ENCODE peak calls at places on chromosomes 2 and 18, in nine cellular contexts. One of them, this sample, is unnamed.

GRCh38 chr2:9675369-9676351 is 44.9 kb upstream of the YWHAQ start:
- DNase-seq in tibial nerve: no peak
- DNase-seq in CD8-positive, alpha-beta T cell: no peak
- DNase-seq in endodermal cell: peak; percentile 81
- DNase-seq in uterus: no peak
- DNase-seq in IMR-90: peak; percentile 96
- DNase-seq in body of pancreas: no peak
- DNase-seq in pancreas: no peak
- DNase-seq in right lobe of liver: no peak
- DNase-seq in this sample: peak; percentile 30

GRCh38 chr2:203669820-203670219 is 36.6 kb upstream of the CD28 start:
- DNase-seq in tibial nerve: no peak
- DNase-seq in CD8-positive, alpha-beta T cell: no peak
- DNase-seq in endodermal cell: no peak
- DNase-seq in uterus: no peak
- DNase-seq in IMR-90: peak; percentile 84
- DNase-seq in body of pancreas: no peak
- DNase-seq in pancreas: no peak
- DNase-seq in right lobe of liver: no peak
- DNase-seq in this sample: no peak

GRCh38 chr18:48739266-48740067 is 200.6 kb downstream of the CTIF start:
- DNase-seq in tibial nerve: no peak
- DNase-seq in CD8-positive, alpha-beta T cell: no peak
- DNase-seq in endodermal cell: no peak
- DNase-seq in uterus: no peak
- DNase-seq in IMR-90: no peak
- DNase-seq in body of pancreas: no peak
- DNase-seq in pancreas: no peak
- DNase-seq in right lobe of liver: peak; percentile 8
- DNase-seq in this sample: no peak

GRCh38 chr2:128290356-128290755 is 28.3 kb downstream of the HS6ST1 start:
- DNase-seq in tibial nerve: no peak
- DNase-seq in CD8-positive, alpha-beta T cell: no peak
- DNase-seq in endodermal cell: no peak
- DNase-seq in uterus: no peak
- DNase-seq in IMR-90: peak; percentile 55
- DNase-seq in body of pancreas: no peak
- DNase-seq in pancreas: no peak
- DNase-seq in right lobe of liver: no peak
- DNase-seq in this sample: no peak

GRCh38 chr2:44582363-44583008 is 220.7 kb downstream of the CAMKMT start:
- DNase-seq in tibial nerve: no peak
- DNase-seq in CD8-positive, alpha-beta T cell: no peak
- DNase-seq in endodermal cell: no peak
- DNase-seq in uterus: no peak
- DNase-seq in IMR-90: peak; percentile 25
- DNase-seq in body of pancreas: no peak
- DNase-seq in pancreas: no peak
- DNase-seq in right lobe of liver: no peak
- DNase-seq in this sample: no peak

GRCh38 chr18:46675112-46675511 is 18.1 kb upstream of the LOXHD1 start:
- DNase-seq in tibial nerve: no peak
- DNase-seq in CD8-positive, alpha-beta T cell: no peak
- DNase-seq in endodermal cell: no peak
- DNase-seq in uterus: no peak
- DNase-seq in IMR-90: no peak
- DNase-seq in body of pancreas: no peak
- DNase-seq in pancreas: no peak
- DNase-seq in right lobe of liver: no peak
- DNase-seq in this sample: no peak

GRCh38 chr2:218516614-218517013 is 51.5 kb downstream of the USP37 start:
- DNase-seq in tibial nerve: no peak
- DNase-seq in CD8-positive, alpha-beta T cell: no peak
- DNase-seq in endodermal cell: no peak
- DNase-seq in uterus: no peak
- DNase-seq in IMR-90: peak; percentile 5
- DNase-seq in body of pancreas: no peak
- DNase-seq in pancreas: no peak
- DNase-seq in right lobe of liver: no peak
- DNase-seq in this sample: no peak

GRCh38 chr18:75760208-75760607 is 332.7 kb upstream of the SMIM21 start:
- DNase-seq in tibial nerve: no peak
- DNase-seq in CD8-positive, alpha-beta T cell: no peak
- DNase-seq in endodermal cell: no peak
- DNase-seq in uterus: no peak
- DNase-seq in IMR-90: no peak
- DNase-seq in body of pancreas: no peak
- DNase-seq in pancreas: no peak
- DNase-seq in right lobe of liver: no peak
- DNase-seq in this sample: no peak

GRCh38 chr2:120736955-120737801 is 1.5 kb downstream of the GLI2 start:
- DNase-seq in tibial nerve: no peak
- DNase-seq in CD8-positive, alpha-beta T cell: no peak
- DNase-seq in endodermal cell: peak; percentile 90
- DNase-seq in uterus: peak; percentile 69
- DNase-seq in IMR-90: peak; percentile 92
- DNase-seq in body of pancreas: no peak
- DNase-seq in pancreas: no peak
- DNase-seq in right lobe of liver: no peak
- DNase-seq in this sample: peak; percentile 65

GRCh38 chr2:207223051-207223450 is 57.3 kb upstream of the KLF7 start:
- DNase-seq in tibial nerve: no peak
- DNase-seq in CD8-positive, alpha-beta T cell: no peak
- DNase-seq in endodermal cell: no peak
- DNase-seq in uterus: no peak
- DNase-seq in IMR-90: peak; percentile 87
- DNase-seq in body of pancreas: no peak
- DNase-seq in pancreas: no peak
- DNase-seq in right lobe of liver: no peak
- DNase-seq in this sample: no peak

GRCh38 chr18:34598136-34598635 is 111.9 kb upstream of the DTNA start:
- DNase-seq in tibial nerve: no peak
- DNase-seq in CD8-positive, alpha-beta T cell: no peak
- DNase-seq in endodermal cell: no peak
- DNase-seq in uterus: no peak
- DNase-seq in IMR-90: peak; percentile 29
- DNase-seq in body of pancreas: no peak
- DNase-seq in pancreas: no peak
- DNase-seq in right lobe of liver: no peak
- DNase-seq in this sample: no peak

GRCh38 chr2:97983134-97983533 is 12.6 kb downstream of the TMEM131 start:
- DNase-seq in tibial nerve: no peak
- DNase-seq in CD8-positive, alpha-beta T cell: no peak
- DNase-seq in endodermal cell: no peak
- DNase-seq in uterus: no peak
- DNase-seq in IMR-90: no peak
- DNase-seq in body of pancreas: no peak
- DNase-seq in pancreas: no peak
- DNase-seq in right lobe of liver: no peak
- DNase-seq in this sample: no peak

GRCh38 chr18:50218432-50219197 is 23.7 kb upstream of the MYO5B start:
- DNase-seq in tibial nerve: no peak
- DNase-seq in CD8-positive, alpha-beta T cell: peak; percentile 6
- DNase-seq in endodermal cell: peak; percentile 80
- DNase-seq in uterus: no peak
- DNase-seq in IMR-90: peak; percentile 14
- DNase-seq in body of pancreas: peak; percentile 53
- DNase-seq in pancreas: peak; percentile 23
- DNase-seq in right lobe of liver: no peak
- DNase-seq in this sample: no peak

GRCh38 chr18:32383040-32383819 is 87.5 kb downstream of the GAREM1 start:
- DNase-seq in tibial nerve: no peak
- DNase-seq in CD8-positive, alpha-beta T cell: no peak
- DNase-seq in endodermal cell: no peak
- DNase-seq in uterus: no peak
- DNase-seq in IMR-90: peak; percentile 98
- DNase-seq in body of pancreas: no peak
- DNase-seq in pancreas: no peak
- DNase-seq in right lobe of liver: no peak
- DNase-seq in this sample: no peak

GRCh38 chr2:229443869-229444268 is 172.8 kb upstream of the PID1 start:
- DNase-seq in tibial nerve: no peak
- DNase-seq in CD8-positive, alpha-beta T cell: no peak
- DNase-seq in endodermal cell: no peak
- DNase-seq in uterus: no peak
- DNase-seq in IMR-90: no peak
- DNase-seq in body of pancreas: no peak
- DNase-seq in pancreas: no peak
- DNase-seq in right lobe of liver: no peak
- DNase-seq in this sample: no peak

GRCh38 chr2:26683583-26683982 is 8.9 kb upstream of the KCNK3 start:
- DNase-seq in tibial nerve: no peak
- DNase-seq in CD8-positive, alpha-beta T cell: no peak
- DNase-seq in endodermal cell: peak; percentile 44
- DNase-seq in uterus: no peak
- DNase-seq in IMR-90: no peak
- DNase-seq in body of pancreas: no peak
- DNase-seq in pancreas: no peak
- DNase-seq in right lobe of liver: no peak
- DNase-seq in this sample: no peak
- TF ChIP-seq CTCF in tibial nerve: no peak
- TF ChIP-seq CTCF in CD8-positive, alpha-beta T cell: no peak
- TF ChIP-seq CTCF in endodermal cell: peak; percentile 52
- TF ChIP-seq CTCF in uterus: no peak
- TF ChIP-seq CTCF in IMR-90: no peak
- TF ChIP-seq CTCF in body of pancreas: no peak
- TF ChIP-seq CTCF in pancreas: no peak
- TF ChIP-seq CTCF in right lobe of liver: no peak
- TF ChIP-seq CTCF in this sample: no peak

GRCh38 chr2:55133467-55134315 is 83.4 kb upstream of the RTN4 start:
- DNase-seq in tibial nerve: peak; percentile 56
- DNase-seq in CD8-positive, alpha-beta T cell: peak; percentile 11
- DNase-seq in endodermal cell: peak; percentile 83
- DNase-seq in uterus: peak; percentile 60
- DNase-seq in IMR-90: peak; percentile 96
- DNase-seq in body of pancreas: no peak
- DNase-seq in pancreas: no peak
- DNase-seq in right lobe of liver: peak; percentile 27
- DNase-seq in this sample: no peak
- H3K4me3 ChIP-seq in tibial nerve: peak overlapping the region; percentile 22
- H3K4me3 ChIP-seq in CD8-positive, alpha-beta T cell: peak overlapping the region; percentile 49
- H3K4me3 ChIP-seq in endodermal cell: no peak overlapping the region
- H3K4me3 ChIP-seq in uterus: peak overlapping the region; percentile 29
- H3K4me3 ChIP-seq in IMR-90: peak overlapping the region; percentile 50
- H3K4me3 ChIP-seq in body of pancreas: no peak overlapping the region
- H3K4me3 ChIP-seq in pancreas: no peak overlapping the region
- H3K4me3 ChIP-seq in right lobe of liver: peak overlapping the region; percentile 41
- H3K4me3 ChIP-seq in this sample: peak overlapping the region; percentile 51

DNA sequence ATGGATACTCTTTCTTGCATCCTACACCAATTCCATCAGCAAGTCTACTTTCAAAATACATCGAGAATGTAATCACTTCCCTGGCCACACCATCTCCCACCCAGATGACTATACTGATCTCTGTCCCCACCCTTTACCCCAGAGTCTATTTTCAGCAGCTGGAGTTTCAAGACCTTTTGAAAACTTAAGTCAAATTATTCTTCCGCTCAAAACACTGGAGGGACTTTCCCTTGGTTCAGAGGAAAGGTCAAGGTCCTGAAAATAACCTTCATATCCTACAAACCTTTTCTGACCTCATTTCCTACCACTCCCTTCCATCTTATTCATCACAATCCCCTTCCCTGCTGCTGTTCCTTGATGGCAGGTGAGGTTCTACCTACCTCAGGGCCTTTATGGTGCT is 58.8 kb upstream of the LYPD6 start:
- DNase-seq in tibial nerve: no peak
- DNase-seq in CD8-positive, alpha-beta T cell: no peak
- DNase-seq in endodermal cell: no peak
- DNase-seq in uterus: no peak
- DNase-seq in IMR-90: no peak
- DNase-seq in body of pancreas: no peak
- DNase-seq in pancreas: no peak
- DNase-seq in right lobe of liver: no peak
- DNase-seq in this sample: no peak
- H3K4me1 ChIP-seq in tibial nerve: no peaks in the 10 kb centered on the region
- H3K4me1 ChIP-seq in CD8-positive, alpha-beta T cell: no peaks in the 10 kb centered on the region
- H3K4me1 ChIP-seq in endodermal cell: no peaks in the 10 kb centered on the region
- H3K4me1 ChIP-seq in uterus: no peaks in the 10 kb centered on the region
- H3K4me1 ChIP-seq in IMR-90: no peaks in the 10 kb centered on the region
- H3K4me1 ChIP-seq in body of pancreas: no peaks in the 10 kb centered on the region
- H3K4me1 ChIP-seq in pancreas: no peaks in the 10 kb centered on the region
- H3K4me1 ChIP-seq in right lobe of liver: no peaks in the 10 kb centered on the region
- H3K4me1 ChIP-seq in this sample: no peaks in the 10 kb centered on the region

GRCh38 chr2:63484901-63485300 is 103.4 kb downstream of the WDPCP start:
- DNase-seq in tibial nerve: no peak
- DNase-seq in CD8-positive, alpha-beta T cell: no peak
- DNase-seq in endodermal cell: no peak
- DNase-seq in uterus: no peak
- DNase-seq in IMR-90: no peak
- DNase-seq in body of pancreas: no peak
- DNase-seq in pancreas: no peak
- DNase-seq in right lobe of liver: no peak
- DNase-seq in this sample: no peak

GRCh38 chr2:63486861-63487290 is 101.4 kb downstream of the WDPCP start:
- DNase-seq in tibial nerve: no peak
- DNase-seq in CD8-positive, alpha-beta T cell: no peak
- DNase-seq in endodermal cell: no peak
- DNase-seq in uterus: no peak
- DNase-seq in IMR-90: no peak
- DNase-seq in body of pancreas: no peak
- DNase-seq in pancreas: no peak
- DNase-seq in right lobe of liver: no peak
- DNase-seq in this sample: no peak

GRCh38 chr2:63494100-63494499 is 94.2 kb downstream of the WDPCP start:
- DNase-seq in tibial nerve: no peak
- DNase-seq in CD8-positive, alpha-beta T cell: no peak
- DNase-seq in endodermal cell: no peak
- DNase-seq in uterus: no peak
- DNase-seq in IMR-90: no peak
- DNase-seq in body of pancreas: no peak
- DNase-seq in pancreas: no peak
- DNase-seq in right lobe of liver: no peak
- DNase-seq in this sample: no peak

GRCh38 chr2:63484481-63484880 is 103.8 kb downstream of the WDPCP start:
- DNase-seq in tibial nerve: no peak
- DNase-seq in CD8-positive, alpha-beta T cell: no peak
- DNase-seq in endodermal cell: no peak
- DNase-seq in uterus: no peak
- DNase-seq in IMR-90: no peak
- DNase-seq in body of pancreas: no peak
- DNase-seq in pancreas: no peak
- DNase-seq in right lobe of liver: no peak
- DNase-seq in this sample: no peak

DNA sequence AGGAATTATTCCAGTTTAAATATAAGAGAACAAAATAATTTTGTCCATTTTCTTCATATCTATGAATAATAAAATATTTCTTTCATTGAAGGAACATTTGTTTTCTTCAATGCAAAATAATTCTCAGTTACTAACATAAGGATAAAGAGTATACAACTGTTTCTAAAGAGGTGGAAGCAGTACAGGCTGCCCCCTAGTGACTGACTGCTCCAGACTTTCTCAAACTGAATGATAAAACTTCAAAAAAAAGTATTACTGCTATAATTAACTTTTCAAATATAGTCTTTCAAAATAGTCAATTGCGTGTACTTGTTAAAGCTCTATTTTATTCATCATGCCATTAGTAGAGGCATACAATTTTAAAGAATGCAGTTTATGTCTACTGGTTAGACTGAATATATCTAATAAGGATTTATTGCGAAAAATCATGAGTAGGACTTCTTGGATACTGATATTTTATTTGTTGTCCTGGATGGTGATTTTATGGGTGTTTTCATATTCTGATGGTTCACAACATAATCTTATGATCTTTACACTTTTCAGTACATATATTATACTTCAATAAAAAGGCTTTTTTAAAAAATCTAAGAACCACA is 100.1 kb downstream of the WDPCP start:
- DNase-seq in tibial nerve: no peak
- DNase-seq in CD8-positive, alpha-beta T cell: no peak
- DNase-seq in endodermal cell: peak; percentile 52
- DNase-seq in uterus: no peak
- DNase-seq in IMR-90: peak; percentile 46
- DNase-seq in body of pancreas: peak; percentile 26
- DNase-seq in pancreas: no peak
- DNase-seq in right lobe of liver: no peak
- DNase-seq in this sample: no peak
- TF ChIP-seq CTCF in tibial nerve: peak; percentile 47
- TF ChIP-seq CTCF in CD8-positive, alpha-beta T cell: peak; percentile 32
- TF ChIP-seq CTCF in endodermal cell: peak; percentile 95
- TF ChIP-seq CTCF in uterus: peak; percentile 9
- TF ChIP-seq CTCF in IMR-90: peak; percentile 69
- TF ChIP-seq CTCF in body of pancreas: peak; percentile 55
- TF ChIP-seq CTCF in pancreas: peak; percentile 35
- TF ChIP-seq CTCF in right lobe of liver: peak; percentile 77
- TF ChIP-seq CTCF in this sample: peak; percentile 51

This sample was measured in psoas muscle.